ENCODE peak calls at places on chromosomes 13 and 19, in nine cellular contexts. A, F, Z, U, X, J, S, M and L are unnamed samples.

GRCh38 chr13:27449936-27450828 is at the start of gene MTIF3:
- DNase-seq in F (peak; percentile 95), M (peak; percentile 78), U (peak; percentile 90), S (peak; percentile 95), J (peak; percentile 93), X (peak; percentile 90), Z (peak; percentile 98), A (peak; percentile 95), L (peak; percentile 98)

GRCh38 chr19:55463583-55464031 is 944 bp downstream of the C19orf85 start:
- DNase-seq in M (no peak), A (no peak), F (peak; percentile 55), J (no peak), X (no peak), Z (no peak), U (no peak), S (no peak), L (no peak)

GRCh38 chr13:89977203-89977602 is 1370.3 kb upstream of the MIR17HG start:
- DNase-seq in Z (no peak), X (no peak), M (no peak), J (no peak), U (no peak), S (no peak), A (no peak), F (no peak), L (no peak)

GRCh38 chr13:41361501-41361900 is 50.4 kb downstream of the NAA16 start:
- DNase-seq in J (no peak), F (no peak), U (peak; percentile 19), A (no peak), Z (no peak), M (no peak), S (no peak), X (no peak), L (no peak)

GRCh38 chr19:1274852-1275259 is 474 bp upstream of the FAM174C start:
- DNase-seq in U (no peak), M (no peak), X (no peak), J (no peak), A (no peak), F (no peak), S (no peak), Z (peak; percentile 67), L (no peak)

GRCh38 chr13:97256343-97256783 is 34.2 kb downstream of the MBNL2 start:
- DNase-seq in F (no peak), S (no peak), J (peak; percentile 74), Z (no peak), X (peak; percentile 91), A (no peak), M (no peak), U (peak; percentile 97), L (no peak)

GRCh38 chr13:67221630-67222226 is 8.4 kb downstream of the PCDH9 start:
- DNase-seq in A (no peak), S (no peak), U (no peak), M (no peak), J (no peak), X (no peak), F (no peak), Z (no peak), L (no peak)

GRCh38 chr13:44231786-44232516 is 141.7 kb upstream of the SERP2 start:
- DNase-seq in Z (no peak), A (peak; percentile 82), F (no peak), U (peak; percentile 96), X (peak; percentile 95), J (peak; percentile 91), M (no peak), S (peak; percentile 89), L (peak; percentile 72)

GRCh38 chr13:46295531-46296464 is 84.1 kb downstream of the LRRC63 start:
- DNase-seq in A (peak; percentile 68), U (peak; percentile 83), Z (no peak), J (peak; percentile 51), M (no peak), F (peak; percentile 81), S (peak; percentile 45), X (peak; percentile 98), L (no peak)

GRCh38 chr19:28694812-28695211 is 518.1 kb downstream of the UQCRFS1 start:
- DNase-seq in F (no peak), S (no peak), A (no peak), J (no peak), X (no peak), M (no peak), Z (no peak), U (no peak), L (no peak)

GRCh38 chr13:113417836-113418721 is 35.2 kb downstream of the ADPRHL1 start:
- DNase-seq in X (no peak), S (no peak), F (peak; percentile 45), A (no peak), Z (no peak), J (no peak), U (no peak), M (no peak), L (no peak)

GRCh38 chr13:99446242-99446641 is 55.0 kb upstream of the TM9SF2 start:
- DNase-seq in X (no peak), M (no peak), F (no peak), U (no peak), S (no peak), A (no peak), J (no peak), Z (no peak), L (no peak)

GRCh38 chr19:38654478-38655079 is 7.1 kb downstream of the ACTN4 start:
- DNase-seq in U (peak; percentile 78), X (peak; percentile 67), F (no peak), M (no peak), Z (no peak), S (no peak), A (no peak), J (no peak), L (no peak)
- H3K4me1 ChIP-seq in U (peaks cover 55% of the 10 kb centered on the region), X (peaks cover 54% of the 10 kb centered on the region), F (no peaks in the 10 kb centered on the region), M (peaks cover 95% of the 10 kb centered on the region), Z (peaks cover 48% of the 10 kb centered on the region), S (peaks cover 53% of the 10 kb centered on the region), A (peaks cover 100% of the 10 kb centered on the region), J (peaks cover 93% of the 10 kb centered on the region), L (peaks cover 100% of the 10 kb centered on the region)

GRCh38 chr19:11494634-11495285 is 10.9 kb downstream of the ZNF653 start:
- DNase-seq in S (no peak), A (no peak), U (no peak), X (no peak), M (no peak), F (no peak), J (peak; percentile 63), Z (no peak), L (no peak)
- H3K27ac ChIP-seq in S (no peak overlapping the region), A (no peak overlapping the region), U (no peak overlapping the region), X (no peak overlapping the region), M (no peak overlapping the region), F (no peak overlapping the region), J (peak overlapping the region; percentile 64), Z (no peak overlapping the region), L (no peak overlapping the region)

DNA sequence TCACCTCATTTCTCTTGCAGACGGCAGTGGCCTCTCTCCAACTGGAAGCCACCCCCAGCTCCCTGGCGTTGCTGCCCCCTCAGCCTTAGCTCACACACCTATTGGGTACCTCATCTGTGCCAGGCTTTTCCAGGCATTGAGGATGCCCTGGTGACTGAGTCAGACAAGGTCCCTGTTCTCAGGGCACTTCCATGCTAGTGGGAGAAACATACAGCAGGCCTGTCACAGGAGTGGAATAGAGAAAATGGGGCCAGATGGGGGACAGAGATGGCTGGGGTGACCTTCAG is 33.9 kb downstream of the CAPN12 start:
- DNase-seq in X (no peak), M (no peak), S (no peak), J (no peak), F (no peak), U (no peak), A (no peak), Z (no peak), L (no peak)
- TF ChIP-seq CTCF in X (no peak), M (no peak), S (no peak), J (no peak), F (no peak), U (no peak), A (no peak), Z (no peak), L (no peak)

GRCh38 chr19:18414504-18415176 is 4.6 kb upstream of the SSBP4 start:
- DNase-seq in A (no peak), X (no peak), J (peak; percentile 53), U (no peak), Z (peak; percentile 1), M (no peak), F (peak; percentile 86), S (no peak), L (peak; percentile 62)
- H3K4me1 ChIP-seq in A (peaks cover 49% of the 10 kb centered on the region), X (peaks cover 36% of the 10 kb centered on the region), J (peaks cover 33% of the 10 kb centered on the region), U (peaks cover 34% of the 10 kb centered on the region), Z (peaks cover 7% of the 10 kb centered on the region), M (peaks cover 50% of the 10 kb centered on the region), F (no peaks in the 10 kb centered on the region), S (no peaks in the 10 kb centered on the region), L (peaks cover 11% of the 10 kb centered on the region)

GRCh38 chr19:15197275-15198005 is 3.4 kb downstream of the NOTCH3 start:
- DNase-seq in S (no peak), Z (no peak), A (no peak), F (no peak), M (no peak), U (peak; percentile 18), J (no peak), X (peak; percentile 39), L (no peak)

GRCh38 chr19:15194938-15195337 is 5.9 kb downstream of the NOTCH3 start:
- DNase-seq in X (no peak), U (peak; percentile 59), J (no peak), Z (no peak), F (no peak), A (no peak), S (no peak), M (peak; percentile 66), L (no peak)

GRCh38 chr19:15196683-15197005 is 4.2 kb downstream of the NOTCH3 start:
- DNase-seq in Z (no peak), A (no peak), J (no peak), F (no peak), U (no peak), S (no peak), X (no peak), M (no peak), L (no peak)

GRCh38 chr19:15195987-15196682 is 4.7 kb downstream of the NOTCH3 start:
- DNase-seq in A (no peak), Z (peak; percentile 70), J (no peak), F (no peak), M (no peak), X (no peak), S (peak; percentile 86), U (no peak), L (no peak)

DNA sequence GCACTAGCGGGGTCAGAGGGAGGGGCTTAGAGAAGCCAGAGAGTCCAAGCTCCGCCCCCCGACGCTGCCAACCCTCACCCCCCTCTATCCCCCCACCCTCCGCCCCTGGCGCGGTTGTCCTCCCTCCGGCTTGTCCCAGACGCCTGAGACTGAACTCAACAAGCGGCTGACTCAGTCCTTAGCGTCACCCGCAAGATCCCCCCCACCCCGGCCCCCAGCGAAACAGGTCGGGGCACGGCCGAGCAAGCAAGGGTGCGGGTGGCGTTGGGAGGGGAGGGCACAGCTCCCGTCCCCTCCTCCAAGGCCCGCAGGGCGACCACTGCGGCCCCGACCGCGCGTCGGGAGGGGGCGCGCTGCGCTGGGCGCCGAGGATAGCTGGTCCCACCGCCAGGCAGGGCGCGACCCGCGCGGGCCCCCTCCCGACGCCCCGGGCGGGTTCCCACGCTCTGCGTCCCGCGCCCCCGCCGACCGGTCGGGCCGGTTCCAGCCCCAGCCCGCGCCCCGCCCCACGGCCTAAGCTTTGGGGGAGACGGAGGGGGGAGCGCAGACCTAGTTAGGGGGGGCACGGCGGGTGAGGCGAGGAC is 5.3 kb downstream of the NOTCH3 start:
- DNase-seq in S (peak; percentile 74), U (peak; percentile 61), X (peak; percentile 53), F (no peak), A (no peak), J (no peak), Z (peak; percentile 93), M (peak; percentile 59), L (peak; percentile 77)
- H3K27ac ChIP-seq in S (peak overlapping the region; percentile 58), U (no peak overlapping the region), X (peak overlapping the region; percentile 26), F (no peak overlapping the region), A (peak overlapping the region; percentile 65), J (no peak overlapping the region), Z (no peak overlapping the region), M (peak overlapping the region; percentile 91), L (peak overlapping the region; percentile 31)